ENCODE peak calls at places on chromosomes 16 and 17, in seven cellular contexts. H is RPMI8226; L is fibroblast of mammary gland; E is GM19239; P is NCI-H460; U is activated CD4-positive, alpha-beta T cell treated with anti-CD3 and anti-CD28 coated beads for 24 hours; T is aorta. S is an unnamed sample.

GRCh38 chr17:60525624-60526514 is at the start of gene APPBP2:
- DNase-seq in T (peak; percentile 96), L (peak; percentile 79), H (peak; percentile 82), U (peak; percentile 43), P (peak; percentile 83), E (peak; percentile 62), S (peak; percentile 96)

GRCh38 chr17:14432058-14432457 is 131.2 kb downstream of the HS3ST3B1 start:
- DNase-seq in T (no peak), U (no peak), H (no peak), L (no peak), E (no peak), P (no peak), S (no peak)

GRCh38 chr16:83244057-83244456 is 563.7 kb upstream of the HSBP1 start:
- DNase-seq in H (no peak), L (no peak), P (no peak), U (no peak), T (no peak), E (no peak), S (no peak)

GRCh38 chr17:78787444-78787843 is 5.4 kb upstream of the CYTH1 start:
- DNase-seq in T (no peak), P (peak; percentile 38), L (no peak), U (no peak), H (no peak), E (no peak), S (no peak)

GRCh38 chr16:80707686-80708085 is 96.7 kb downstream of the CDYL2 start:
- DNase-seq in L (no peak), U (no peak), E (no peak), H (no peak), T (no peak), P (no peak), S (no peak)

GRCh38 chr17:6591599-6592158 is 35.3 kb upstream of the PITPNM3 start:
- DNase-seq in U (no peak), E (no peak), H (no peak), P (no peak), T (no peak), L (peak; percentile 96), S (peak; percentile 71)

GRCh38 chr16:88815227-88815626 is 3.5 kb upstream of the APRT start:
- DNase-seq in L (no peak), H (no peak), P (no peak), E (no peak), T (no peak), U (no peak), S (no peak)

GRCh38 chr17:58840820-58841612 is 85.4 kb downstream of the PPM1E start:
- DNase-seq in L (no peak), E (no peak), T (no peak), H (no peak), P (no peak), U (no peak), S (no peak)

GRCh38 chr17:2815781-2816185 is 19.5 kb downstream of the RAP1GAP2 start:
- DNase-seq in P (no peak), H (peak; percentile 74), L (no peak), U (no peak), T (no peak), E (no peak), S (peak; percentile 30)

GRCh38 chr17:65434878-65435277 is 126.6 kb downstream of the AXIN2 start:
- DNase-seq in P (no peak), E (no peak), L (no peak), H (no peak), T (no peak), U (no peak), S (no peak)

GRCh38 chr17:40958086-40958953 is 8.4 kb downstream of the KRT39 start:
- DNase-seq in P (no peak), U (no peak), H (no peak), T (no peak), E (no peak), L (no peak), S (no peak)

GRCh38 chr17:4365628-4366311 is 705 bp downstream of the UBE2G1 start:
- DNase-seq in T (peak; percentile 84), H (peak; percentile 22), U (peak; percentile 14), E (no peak), L (no peak), P (peak; percentile 3), S (peak; percentile 59)

GRCh38 chr16:21626659-21627277 is 25.6 kb downstream of the IGSF6 start:
- DNase-seq in P (peak; percentile 94), E (no peak), H (no peak), L (peak; percentile 98), U (no peak), T (no peak), S (peak; percentile 52)

GRCh38 chr17:42180411-42180921 is 476 bp downstream of the KCNH4 start:
- DNase-seq in T (no peak), E (no peak), P (no peak), L (no peak), H (no peak), U (no peak), S (no peak)

GRCh38 chr17:2264023-2264860 is 39.3 kb downstream of the SMG6 start:
- DNase-seq in T (no peak), H (no peak), P (no peak), L (peak; percentile 56), U (no peak), E (no peak), S (peak; percentile 48)

GRCh38 chr16:85563515-85564276 is 49.4 kb upstream of the GSE1 start:
- DNase-seq in T (peak; percentile 91), U (no peak), H (no peak), E (no peak), L (peak; percentile 47), P (peak; percentile 24), S (peak; percentile 35)

GRCh38 chr17:30376621-30377452 is 1.9 kb upstream of the CPD start:
- DNase-seq in L (peak; percentile 91), U (peak; percentile 51), P (peak; percentile 29), T (no peak), H (no peak), E (no peak), S (peak; percentile 49)

GRCh38 chr17:11882716-11883115 is 114.6 kb downstream of the ZNF18 start:
- DNase-seq in T (no peak), E (no peak), U (no peak), H (no peak), L (no peak), P (no peak), S (no peak)

GRCh38 chr17:77347544-77347943 is 206.8 kb downstream of the SEC14L1 start:
- DNase-seq in L (no peak), H (no peak), E (no peak), U (no peak), P (no peak), T (no peak), S (no peak)

GRCh38 chr17:73613947-73614655 is 30.1 kb downstream of the SDK2 start:
- DNase-seq in H (no peak), E (no peak), L (no peak), P (no peak), U (no peak), T (no peak), S (peak; percentile 31)

GRCh38 chr16:12868169-12868568 is 33.2 kb upstream of the SHISA9 start:
- DNase-seq in U (no peak), E (no peak), T (no peak), L (no peak), P (no peak), H (peak; percentile 52), S (no peak)

GRCh38 chr16:69187387-69187890 is 475 bp downstream of the SNTB2 start:
- DNase-seq in E (peak; percentile 48), P (no peak), U (peak; percentile 7), L (no peak), H (peak; percentile 51), T (peak; percentile 87), S (peak; percentile 74)

GRCh38 chr17:79970576-79971068 is 65.0 kb downstream of the TBC1D16 start:
- DNase-seq in H (peak; percentile 75), T (peak; percentile 56), P (peak; percentile 51), U (no peak), L (peak; percentile 33), E (no peak), S (peak; percentile 50)

GRCh38 chr17:76816590-76817135 is 51.5 kb upstream of the MGAT5B start:
- DNase-seq in P (peak; percentile 24), T (no peak), L (peak; percentile 38), U (peak; percentile 22), H (peak; percentile 82), E (no peak), S (peak; percentile 75)

GRCh38 chr17:55391244-55391757 is 30.3 kb downstream of the MMD start:
- DNase-seq in H (no peak), U (no peak), L (no peak), P (no peak), E (no peak), T (no peak), S (no peak)

GRCh38 chr16:77295896-77296295 is 96.7 kb downstream of the SYCE1L start:
- DNase-seq in U (no peak), T (no peak), E (no peak), L (peak; percentile 23), P (no peak), H (no peak), S (no peak)

GRCh38 chr17:76038050-76038449 is 10.9 kb upstream of the EVPL start:
- DNase-seq in U (no peak), L (no peak), E (no peak), T (no peak), H (no peak), P (no peak), S (no peak)

GRCh38 chr16:66612422-66612821 is 7.9 kb downstream of the CMTM3 start:
- DNase-seq in U (no peak), L (no peak), T (no peak), H (no peak), P (no peak), E (no peak), S (no peak)

GRCh38 chr16:23871924-23872323 is 36.1 kb downstream of the PRKCB start:
- DNase-seq in P (no peak), H (no peak), L (no peak), E (no peak), T (no peak), U (no peak), S (no peak)